ENCODE peak calls at places on chromosomes 6 and 20, in ten cellular contexts. X is WERI-Rb-1, I is epithelial cell of esophagus, F is dorsolateral prefrontal cortex, D is esophagus squamous epithelium, H is HFFc6, N is cardiac muscle cell, O is GM12865, C is B cell, G is mesothelial cell of epicardium. Y is an unnamed sample.
A peak's percentile ranks its signal among the peaks of the same experiment; 100 is the strongest.

GRCh38 chr6:87277123-87277522 is 45.3 kb upstream of the SMIM8 start:
- DNase-seq in X (peak; percentile 10), I (peak; percentile 42), F (no peak), D (no peak), H (peak; percentile 15), N (peak; percentile 33), O (peak; percentile 31), C (no peak), G (no peak), Y (no peak)

GRCh38 chr20:6976535-6976934 is 209.0 kb downstream of the BMP2 start:
- DNase-seq in X (no peak), I (peak; percentile 22), F (no peak), D (no peak), H (no peak), N (no peak), O (no peak), C (no peak), G (no peak), Y (no peak)

GRCh38 chr20:32972181-32973076 is 31.8 kb downstream of the SUN5 start:
- DNase-seq in X (no peak), I (no peak), F (no peak), D (peak; percentile 18), H (no peak), N (no peak), O (peak; percentile 95), C (peak; percentile 86), G (no peak), Y (no peak)

GRCh38 chr20:20955837-20956236 is 150.3 kb downstream of the LINC00237 start:
- DNase-seq in X (no peak), I (no peak), F (no peak), D (no peak), H (no peak), N (no peak), O (no peak), C (no peak), G (no peak), Y (no peak)

GRCh38 chr6:85464260-85464644 is 14.4 kb downstream of the NT5E start:
- DNase-seq in X (no peak), I (peak; percentile 92), F (no peak), D (no peak), H (peak; percentile 96), N (peak; percentile 97), O (no peak), C (no peak), G (no peak), Y (no peak)

GRCh38 chr6:28491984-28492317 is 23.6 kb downstream of the GPX6 start:
- DNase-seq in X (no peak), I (no peak), F (no peak), D (no peak), H (no peak), N (no peak), O (no peak), C (no peak), G (no peak), Y (no peak)

GRCh38 chr20:59439243-59439642 is 138.8 kb downstream of the EDN3 start:
- DNase-seq in X (no peak), I (no peak), F (no peak), D (no peak), H (no peak), N (no peak), O (peak; percentile 9), C (no peak), G (no peak), Y (no peak)

GRCh38 chr20:16407251-16408067 is 165.8 kb downstream of the KIF16B start:
- DNase-seq in X (no peak), I (no peak), F (no peak), D (no peak), H (no peak), N (no peak), O (no peak), C (no peak), G (no peak), Y (no peak)

GRCh38 chr6:35893246-35893645 is 27.7 kb downstream of the SRPK1 start:
- DNase-seq in X (no peak), I (no peak), F (no peak), D (no peak), H (no peak), N (no peak), O (no peak), C (no peak), G (no peak), Y (no peak)

GRCh38 chr20:11063459-11063858 is 389.7 kb upstream of the JAG1 start:
- DNase-seq in X (no peak), I (no peak), F (no peak), D (no peak), H (no peak), N (no peak), O (no peak), C (no peak), G (no peak), Y (no peak)

GRCh38 chr6:143149771-143150170 is 89.1 kb downstream of the AIG1 start:
- DNase-seq in X (no peak), I (peak; percentile 34), F (no peak), D (no peak), H (peak; percentile 38), N (peak; percentile 15), O (no peak), C (no peak), G (no peak), Y (no peak)

GRCh38 chr6:125192610-125192930 is 39.0 kb downstream of the TPD52L1 start:
- DNase-seq in X (no peak), I (no peak), F (no peak), D (no peak), H (no peak), N (no peak), O (no peak), C (no peak), G (no peak), Y (no peak)
- TF ChIP-seq CTCF in X (no peak), I (no peak), F (no peak), D (no peak), H (peak; percentile 40), N (no peak), O (no peak), C (peak; percentile 36), G (peak; percentile 30), Y (peak; percentile 22)

GRCh38 chr6:31074406-31074805 is 38.0 kb downstream of the C6orf15 start:
- DNase-seq in X (no peak), I (no peak), F (no peak), D (no peak), H (no peak), N (no peak), O (no peak), C (no peak), G (peak; percentile 22), Y (no peak)

GRCh38 chr6:31067881-31068737 is 44.3 kb downstream of the C6orf15 start:
- DNase-seq in X (no peak), I (no peak), F (no peak), D (no peak), H (no peak), N (no peak), O (no peak), C (no peak), G (no peak), Y (no peak)

GRCh38 chr6:31068738-31069340 is 43.5 kb downstream of the C6orf15 start:
- DNase-seq in X (peak; percentile 91), I (peak; percentile 83), F (peak; percentile 21), D (peak; percentile 18), H (peak; percentile 78), N (peak; percentile 85), O (peak; percentile 83), C (peak; percentile 79), G (peak; percentile 43), Y (peak; percentile 76)

GRCh38 chr6:31075528-31075927 is 36.8 kb downstream of the C6orf15 start:
- DNase-seq in X (no peak), I (peak; percentile 56), F (no peak), D (no peak), H (peak; percentile 80), N (peak; percentile 42), O (no peak), C (no peak), G (no peak), Y (no peak)

GRCh38 chr6:31070711-31071197 is 41.6 kb downstream of the C6orf15 start:
- DNase-seq in X (peak; percentile 84), I (peak; percentile 90), F (no peak), D (no peak), H (peak; percentile 76), N (peak; percentile 88), O (peak; percentile 34), C (no peak), G (peak; percentile 32), Y (no peak)
- TF ChIP-seq CTCF in X (peak; percentile 93), I (peak; percentile 91), F (peak; percentile 62), D (peak; percentile 22), H (peak; percentile 74), N (peak; percentile 78), O (peak; percentile 31), C (no peak), G (peak; percentile 21), Y (no peak)

GRCh38 chr6:71481801-71482200 is 193.2 kb downstream of the OGFRL1 start:
- DNase-seq in X (no peak), I (no peak), F (no peak), D (no peak), H (no peak), N (no peak), O (no peak), C (no peak), G (no peak), Y (no peak)

GRCh38 chr6:71486466-71486865 is 197.9 kb downstream of the OGFRL1 start:
- DNase-seq in X (no peak), I (no peak), F (no peak), D (no peak), H (peak; percentile 47), N (no peak), O (no peak), C (no peak), G (no peak), Y (no peak)

GRCh38 chr6:71481021-71481420 is 192.4 kb downstream of the OGFRL1 start:
- DNase-seq in X (no peak), I (no peak), F (no peak), D (no peak), H (no peak), N (no peak), O (no peak), C (no peak), G (no peak), Y (no peak)

GRCh38 chr6:71480577-71480976 is 192.0 kb downstream of the OGFRL1 start:
- DNase-seq in X (no peak), I (no peak), F (no peak), D (no peak), H (no peak), N (no peak), O (no peak), C (no peak), G (no peak), Y (no peak)

GRCh38 chr6:71482742-71483141 is 194.1 kb downstream of the OGFRL1 start:
- DNase-seq in X (no peak), I (peak; percentile 34), F (no peak), D (no peak), H (no peak), N (peak; percentile 64), O (peak; percentile 11), C (no peak), G (no peak), Y (no peak)
- TF ChIP-seq CTCF in X (no peak), I (peak; percentile 25), F (no peak), D (no peak), H (peak; percentile 47), N (peak; percentile 45), O (no peak), C (no peak), G (no peak), Y (no peak)

DNA sequence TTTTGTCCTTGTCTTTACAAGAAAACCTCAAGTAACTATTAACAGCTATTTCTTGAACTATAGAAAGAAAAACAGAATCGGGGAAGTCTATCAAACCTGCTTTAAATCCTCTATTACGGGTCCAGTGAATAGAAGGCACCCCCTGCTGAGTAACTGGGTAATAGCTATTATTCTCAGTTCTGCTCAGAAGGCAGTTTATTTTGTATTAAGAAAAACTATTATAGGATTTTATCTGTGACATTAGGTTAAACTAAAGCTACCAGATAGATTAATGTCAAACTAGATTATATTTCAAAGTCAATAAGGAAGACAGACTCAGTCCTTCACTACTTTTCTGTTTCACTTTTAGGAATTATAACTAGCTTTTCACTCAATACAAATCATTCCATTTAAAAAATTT is 93.7 kb downstream of the DST start:
- DNase-seq in X (peak; percentile 32), I (no peak), F (no peak), D (no peak), H (no peak), N (peak; percentile 25), O (no peak), C (no peak), G (no peak), Y (no peak)
- TF ChIP-seq CTCF in X (no peak), I (peak; percentile 27), F (no peak), D (no peak), H (peak; percentile 65), N (peak; percentile 32), O (no peak), C (no peak), G (no peak), Y (no peak)

Y was measured in glutamatergic neuron.